ENCODE peak calls at places on chromosomes 1 and 21, in eight cellular contexts. K is cardiac muscle cell, P is RWPE1, Y is fibroblast of lung, V is thoracic aorta, Z is H9, W is Calu3, R is B cell. F is an unnamed sample.
A peak's percentile ranks its signal among the peaks of the same experiment; 100 is the strongest.

GRCh38 chr1:179228783-179229213 is 679 bp downstream of the ABL2 start:
- DNase-seq in V (no peak), Z (peak; percentile 63), Y (peak; percentile 36), R (no peak), P (peak; percentile 45), W (peak; percentile 61), K (peak; percentile 24), F (no peak)

GRCh38 chr1:196366817-196367495 is 241.3 kb downstream of the KCNT2 start:
- DNase-seq in Y (no peak), V (no peak), W (no peak), R (no peak), Z (no peak), K (peak; percentile 30), P (no peak), F (no peak)

GRCh38 chr1:75725256-75725655 is 747 bp downstream of the ACADM start:
- DNase-seq in Y (peak; percentile 9), K (peak; percentile 27), W (no peak), R (no peak), Z (no peak), P (no peak), V (no peak), F (no peak)

GRCh38 chr1:236608930-236609726 is 4.8 kb upstream of the HEATR1 start:
- DNase-seq in W (peak; percentile 75), R (no peak), V (no peak), Z (peak; percentile 69), Y (peak; percentile 25), K (peak; percentile 86), P (peak; percentile 74), F (no peak)

GRCh38 chr21:43848771-43849170 is 16.3 kb upstream of the AGPAT3 start:
- DNase-seq in R (no peak), V (no peak), Z (no peak), W (no peak), P (no peak), Y (no peak), K (no peak), F (no peak)

GRCh38 chr1:93616996-93617669 is 64.5 kb downstream of the BCAR3 start:
- DNase-seq in K (peak; percentile 59), P (peak; percentile 39), Z (no peak), R (no peak), Y (peak; percentile 44), W (peak; percentile 51), V (peak; percentile 71), F (no peak)

GRCh38 chr1:24048205-24048869 is 63.6 kb downstream of the MYOM3 start:
- DNase-seq in R (no peak), K (no peak), Y (peak; percentile 64), W (peak; percentile 48), P (no peak), Z (no peak), V (no peak), F (no peak)

GRCh38 chr21:43311303-43311817 is 115.6 kb downstream of the SIK1 start:
- DNase-seq in K (no peak), R (no peak), V (no peak), Z (no peak), P (no peak), Y (no peak), W (no peak), F (no peak)

GRCh38 chr1:199747984-199748383 is 279.5 kb upstream of the NR5A2 start:
- DNase-seq in Y (no peak), R (no peak), W (no peak), V (no peak), K (peak; percentile 7), P (no peak), Z (peak; percentile 72), F (no peak)

GRCh38 chr1:206116873-206117150 is 376 bp downstream of the AVPR1B start:
- DNase-seq in Y (no peak), K (no peak), Z (peak; percentile 38), P (no peak), R (no peak), V (no peak), W (no peak), F (no peak)

GRCh38 chr1:909861-910310 is 13.8 kb upstream of the SAMD11 start:
- DNase-seq in W (no peak), R (peak; percentile 47), K (no peak), Z (peak; percentile 27), Y (no peak), V (no peak), P (no peak), F (no peak)

GRCh38 chr1:7252411-7253117 is 467.3 kb downstream of the CAMTA1 start:
- DNase-seq in Z (no peak), P (no peak), W (no peak), V (no peak), Y (peak; percentile 24), K (no peak), R (no peak), F (no peak)

GRCh38 chr21:16455978-16456377 is 726.2 kb downstream of the USP25 start:
- DNase-seq in R (no peak), W (no peak), K (no peak), V (no peak), Z (no peak), P (no peak), Y (peak; percentile 88), F (no peak)

GRCh38 chr1:194447635-194448034 is 1261.2 kb upstream of the B3GALT2 start:
- DNase-seq in W (no peak), P (no peak), K (no peak), Y (peak; percentile 86), V (no peak), R (no peak), Z (no peak), F (peak; percentile 50)

GRCh38 chr1:59926381-59927243 is at the start of gene CYP2J2:
- DNase-seq in Y (peak; percentile 34), R (peak; percentile 40), P (peak; percentile 38), V (no peak), K (peak; percentile 28), W (peak; percentile 79), Z (peak; percentile 76), F (no peak)

GRCh38 chr1:96598416-96599168 is 123.0 kb upstream of the PTBP2 start:
- DNase-seq in Y (peak; percentile 87), V (no peak), R (no peak), W (no peak), K (peak; percentile 9), Z (no peak), P (no peak), F (no peak)

GRCh38 chr1:207672525-207673130 is 27.7 kb downstream of the CR1L start:
- DNase-seq in K (no peak), Y (peak; percentile 34), R (no peak), Z (peak; percentile 52), P (peak; percentile 63), V (no peak), W (peak; percentile 53), F (peak; percentile 51)

GRCh38 chr1:162627662-162628296 is 4.5 kb upstream of the DDR2 start:
- DNase-seq in Z (no peak), K (peak; percentile 60), W (peak; percentile 44), Y (peak; percentile 23), R (no peak), P (peak; percentile 12), V (no peak), F (no peak)

GRCh38 chr1:169860187-169860586 is 33.5 kb downstream of the SCYL3 start:
- DNase-seq in K (no peak), P (no peak), Z (no peak), W (no peak), V (no peak), Y (no peak), R (no peak), F (no peak)

DNA sequence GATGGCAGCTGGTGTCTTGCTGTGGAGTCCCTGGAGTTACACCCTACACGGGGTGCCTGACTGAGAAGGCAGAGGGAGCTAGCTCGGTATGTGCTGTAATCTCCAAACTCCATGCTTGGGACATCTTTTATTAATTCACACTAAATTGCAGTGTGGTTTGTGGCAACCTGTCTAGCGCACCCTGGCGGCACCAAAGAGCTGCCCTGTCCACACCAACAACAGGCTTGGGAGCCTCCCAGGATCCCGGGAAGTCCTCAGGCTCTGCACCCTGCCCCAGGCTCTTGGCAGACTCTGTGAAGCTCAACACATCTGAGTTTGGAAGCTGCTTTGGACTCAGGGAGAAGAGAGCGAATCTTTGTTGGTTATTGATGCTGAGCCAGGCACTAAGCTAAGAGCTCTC is 138.9 kb downstream of the IGSF21 start:
- DNase-seq in R (no peak), P (no peak), Z (no peak), V (no peak), Y (no peak), K (no peak), W (peak; percentile 13), F (no peak)
- TF ChIP-seq CTCF in R (no peak), P (no peak), Z (peak; percentile 47), V (no peak), Y (no peak), K (no peak), W (no peak), F (no peak)

GRCh38 chr1:118300808-118301207 is 115.8 kb upstream of the SPAG17 start:
- DNase-seq in Y (no peak), W (no peak), K (no peak), V (no peak), Z (peak; percentile 49), R (no peak), P (no peak), F (no peak)

GRCh38 chr1:118302145-118302544 is 117.1 kb upstream of the SPAG17 start:
- DNase-seq in Z (no peak), Y (no peak), W (no peak), R (no peak), V (no peak), K (no peak), P (no peak), F (no peak)

GRCh38 chr1:118298397-118298796 is 113.4 kb upstream of the SPAG17 start:
- DNase-seq in Y (no peak), Z (no peak), V (no peak), P (no peak), K (no peak), R (no peak), W (no peak), F (no peak)

GRCh38 chr1:118294817-118295486 is 109.9 kb upstream of the SPAG17 start:
- DNase-seq in P (no peak), Y (peak; percentile 23), V (no peak), K (peak; percentile 13), W (no peak), R (no peak), Z (no peak), F (no peak)

DNA sequence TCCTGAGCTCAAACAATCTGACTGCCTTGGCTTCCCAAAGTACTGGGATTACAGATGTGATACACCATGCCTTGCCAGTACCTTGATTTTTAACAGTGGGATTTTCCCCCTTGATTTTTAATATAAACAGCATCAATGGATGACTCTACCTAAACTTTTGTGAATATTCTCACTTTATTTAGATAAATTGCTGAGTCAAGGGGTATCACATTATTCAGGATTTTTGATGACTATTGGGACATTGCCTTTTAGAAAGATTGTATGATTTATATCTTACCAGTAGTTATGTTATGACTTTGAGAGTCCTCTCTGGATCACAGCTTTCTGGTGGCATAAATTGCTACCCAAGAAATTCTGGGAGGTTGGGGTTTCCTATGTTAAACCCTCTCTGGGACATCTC is 112.5 kb upstream of the SPAG17 start:
- DNase-seq in V (no peak), P (no peak), K (no peak), Z (no peak), Y (no peak), W (no peak), R (no peak), F (no peak)
- TF ChIP-seq CTCF in V (no peak), P (no peak), K (no peak), Z (no peak), Y (no peak), W (no peak), R (no peak), F (no peak)

GRCh38 chr21:46083271-46084040 is 14.5 kb upstream of the COL6A2 start:
- DNase-seq in W (no peak), R (peak; percentile 24), V (no peak), P (no peak), Y (no peak), K (no peak), Z (peak; percentile 28), F (no peak)
- TF ChIP-seq CTCF in W (no peak), R (no peak), V (no peak), P (no peak), Y (no peak), K (no peak), Z (no peak), F (no peak)

GRCh38 chr1:72186733-72187307 is 95.5 kb downstream of the NEGR1 start:
- DNase-seq in W (no peak), Z (no peak), Y (peak; percentile 16), V (no peak), P (peak; percentile 13), K (peak; percentile 46), R (no peak), F (no peak)
- TF ChIP-seq CTCF in W (peak; percentile 33), Z (peak; percentile 75), Y (peak; percentile 75), V (peak; percentile 36), P (peak; percentile 49), K (peak; percentile 64), R (peak; percentile 11), F (peak; percentile 56)

F was measured in HFF-Myc.